ENCODE peak calls at places on chromosomes 11 and 22, in five cellular contexts. R is lower leg skin; V is activated CD4-positive, CD25-positive, alpha-beta regulatory T cell treated with anti-CD3 and anti-CD28 coated beads, Interleukin-2, amount 50 U/mL, for 72 hours; K is heart left ventricle; P is iris pigment epithelial cell. T is an unnamed sample.

GRCh38 chr11:62404918-62405317 is 13.9 kb upstream of the SCGB1A1 start:
- DNase-seq in R (no peak), V (no peak), K (no peak), P (no peak), T (no peak)

GRCh38 chr11:71207563-71207962 is 44.8 kb downstream of the SHANK2 start:
- DNase-seq in R (no peak), V (no peak), K (no peak), P (no peak), T (no peak)

GRCh38 chr11:10092426-10092825 is 201.6 kb downstream of the SBF2 start:
- DNase-seq in R (no peak), V (no peak), K (no peak), P (no peak), T (no peak)

GRCh38 chr11:84719935-84720577 is 907.1 kb downstream of the DLG2 start:
- DNase-seq in R (peak), V (no peak), K (peak), P (no peak), T (peak)

GRCh38 chr11:121416909-121417567 is 35.1 kb upstream of the SORL1 start:
- DNase-seq in R (peak), V (peak), K (peak), P (peak), T (peak)

GRCh38 chr11:120235024-120235628 is 4.8 kb upstream of the POU2F3 start:
- DNase-seq in R (peak), V (peak), K (peak), P (peak), T (peak)

GRCh38 chr11:74035264-74035663 is 26.4 kb upstream of the UCP3 start:
- DNase-seq in R (no peak), V (no peak), K (no peak), P (peak), T (no peak)

GRCh38 chr11:4454031-4454430 is 4.9 kb downstream of the OR52K2 start:
- DNase-seq in R (no peak), V (no peak), K (no peak), P (no peak), T (no peak)

GRCh38 chr11:44008698-44009097 is 39.1 kb upstream of the ACCSL start:
- DNase-seq in R (peak), V (no peak), K (no peak), P (no peak), T (no peak)

GRCh38 chr11:9172394-9172793 is 81.0 kb upstream of the SCUBE2 start:
- DNase-seq in R (no peak), V (no peak), K (no peak), P (no peak), T (no peak)

GRCh38 chr11:66603072-66603471 is 10.1 kb downstream of the CCS start:
- DNase-seq in R (no peak), V (no peak), K (no peak), P (no peak), T (no peak)

GRCh38 chr11:2518983-2519340 is 74.2 kb downstream of the KCNQ1 start:
- DNase-seq in R (peak), V (no peak), K (peak), P (no peak), T (no peak)

GRCh38 chr11:71519546-71519945 is 7.5 kb upstream of the KRTAP5-7 start:
- DNase-seq in R (no peak), V (no peak), K (no peak), P (no peak), T (no peak)

GRCh38 chr11:11444027-11444799 is 91.2 kb upstream of the CSNK2A3 start:
- DNase-seq in R (no peak), V (no peak), K (no peak), P (peak), T (peak)

GRCh38 chr11:126546191-126546590 is 190.7 kb downstream of the ST3GAL4 start:
- DNase-seq in R (no peak), V (no peak), K (no peak), P (no peak), T (peak)

GRCh38 chr11:88475991-88476418 is 138.5 kb upstream of the CTSC start:
- DNase-seq in R (no peak), V (no peak), K (no peak), P (peak), T (no peak)

GRCh38 chr22:38315801-38316339 is 1.4 kb downstream of the CSNK1E start:
- DNase-seq in R (no peak), V (no peak), K (no peak), P (no peak), T (no peak)

GRCh38 chr11:66335531-66336233 is 552 bp downstream of the RIN1 start:
- DNase-seq in R (peak), V (no peak), K (no peak), P (peak), T (peak)